ENCODE peak calls at places on chromosomes 11 and 22, in five cellular contexts. F is fibroblast of the aortic adventitia, G is heart left ventricle, V is AG04450, K is heart right ventricle. P is an unnamed sample.
A peak's percentile ranks its signal among the peaks of the same experiment; 100 is the strongest.

GRCh38 chr22:31082606-31083376 is 1.7 kb downstream of the SMTN start:
- DNase-seq in K (peak; percentile 79), F (peak; percentile 75), V (no peak), G (peak; percentile 85), P (peak; percentile 77)

GRCh38 chr11:56910046-56910753 is 78.5 kb upstream of the OR5AK2 start:
- DNase-seq in K (no peak), F (no peak), V (no peak), G (no peak), P (no peak)

GRCh38 chr11:74570266-74571061 is 21.9 kb upstream of the POLD3 start:
- DNase-seq in G (no peak), F (peak; percentile 60), K (no peak), V (no peak), P (peak; percentile 52)

GRCh38 chr22:46088541-46089311 is 61.6 kb upstream of the PPARA start:
- DNase-seq in G (peak; percentile 76), K (peak; percentile 60), F (peak; percentile 85), V (no peak), P (peak; percentile 80)

GRCh38 chr22:42662114-42663021 is 13.2 kb upstream of the CYB5R3 start:
- DNase-seq in F (peak; percentile 69), V (no peak), G (peak; percentile 92), K (peak; percentile 91), P (peak; percentile 61)

GRCh38 chr22:31748490-31748889 is 1.4 kb downstream of the PRR14L start:
- DNase-seq in G (no peak), K (no peak), V (no peak), F (no peak), P (peak; percentile 28)

GRCh38 chr11:111549869-111550203 is 9.3 kb downstream of the LAYN start:
- DNase-seq in G (no peak), K (no peak), F (no peak), V (no peak), P (no peak)

GRCh38 chr11:107741044-107741823 is 29.4 kb upstream of the SLN start:
- DNase-seq in F (peak; percentile 45), G (no peak), V (peak; percentile 13), K (no peak), P (peak; percentile 42)

GRCh38 chr11:44510372-44510771 is 55.1 kb upstream of the CD82 start:
- DNase-seq in G (no peak), K (no peak), V (no peak), F (no peak), P (no peak)

GRCh38 chr22:45996241-45997076 is 19.5 kb upstream of the WNT7B start:
- DNase-seq in G (peak; percentile 90), F (peak; percentile 55), V (no peak), K (peak; percentile 76), P (peak; percentile 71)

GRCh38 chr22:31474743-31475142 is 14.9 kb downstream of the EIF4ENIF1 start:
- DNase-seq in F (peak; percentile 72), V (peak; percentile 58), K (no peak), G (no peak), P (peak; percentile 65)

GRCh38 chr22:30221121-30221992 is 25.2 kb downstream of the LIF start:
- DNase-seq in K (no peak), F (no peak), V (no peak), G (peak; percentile 49), P (no peak)

GRCh38 chr11:19323502-19323901 is 82.8 kb upstream of the E2F8 start:
- DNase-seq in G (no peak), F (no peak), V (no peak), K (no peak), P (peak; percentile 25)
- TF ChIP-seq CTCF in G (no peak), F (peak; percentile 24), V (peak; percentile 33), K (no peak), P (peak; percentile 32)

GRCh38 chr22:43829448-43829821 is 17.3 kb upstream of the EFCAB6 start:
- DNase-seq in F (no peak), V (no peak), K (peak; percentile 52), G (no peak), P (no peak)

GRCh38 chr22:43829904-43830851 is 18.1 kb upstream of the EFCAB6 start:
- DNase-seq in G (peak; percentile 80), K (peak; percentile 86), V (no peak), F (peak; percentile 80), P (peak; percentile 69)

GRCh38 chr22:43827926-43828710 is 16.0 kb upstream of the EFCAB6 start:
- DNase-seq in V (no peak), G (no peak), F (no peak), K (no peak), P (no peak)

GRCh38 chr22:43827336-43827735 is 15.2 kb upstream of the EFCAB6 start:
- DNase-seq in F (no peak), K (no peak), V (no peak), G (no peak), P (no peak)

GRCh38 chr22:43828711-43829447 is 16.8 kb upstream of the EFCAB6 start:
- DNase-seq in V (no peak), F (peak; percentile 94), G (peak; percentile 87), K (peak; percentile 87), P (peak; percentile 87)
- H3K4me3 ChIP-seq in V (no peak overlapping the region), F (no peak overlapping the region), G (no peak overlapping the region), K (no peak overlapping the region), P (no peak overlapping the region)

GRCh38 chr11:102061276-102061675 is 14.0 kb downstream of the CFAP300 start:
- DNase-seq in G (no peak), F (peak; percentile 6), V (no peak), K (no peak), P (no peak)
- TF ChIP-seq CTCF in G (no peak), F (peak; percentile 29), V (peak; percentile 60), K (no peak), P (peak; percentile 14)

DNA sequence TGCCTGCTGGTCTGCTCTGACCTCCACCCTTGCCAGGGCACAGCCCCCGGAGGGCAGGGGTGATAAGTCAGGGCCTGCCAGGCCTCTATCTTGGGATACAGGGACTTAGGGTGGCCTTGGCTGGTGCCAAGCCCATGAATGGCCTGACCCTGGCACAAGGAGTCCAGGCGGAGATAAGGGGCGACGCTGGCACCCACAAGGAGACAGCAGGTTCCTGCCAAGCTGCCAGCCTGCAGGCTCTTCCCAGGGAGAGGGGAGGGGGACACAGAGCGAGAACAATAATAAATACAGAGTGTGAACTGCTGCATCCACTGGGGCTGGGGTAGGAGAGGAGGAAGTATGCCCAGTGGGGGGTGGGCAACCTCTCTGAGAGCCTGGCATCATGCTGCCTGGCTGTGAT is 978 bp downstream of the CSDC2 start:
- DNase-seq in G (peak; percentile 79), F (no peak), K (peak; percentile 71), V (no peak), P (no peak)
- H3K4me3 ChIP-seq in G (peak overlapping the region; percentile 74), F (peak overlapping the region; percentile 72), K (peak overlapping the region; percentile 47), V (peak overlapping the region; percentile 84), P (no peak overlapping the region)

GRCh38 chr11:99325807-99326206 is 305.1 kb downstream of the CNTN5 start:
- DNase-seq in G (no peak), F (peak; percentile 57), K (no peak), V (peak; percentile 27), P (peak; percentile 90)
- TF ChIP-seq CTCF in G (no peak), F (no peak), K (no peak), V (no peak), P (no peak)

GRCh38 chr22:39593061-39593930 is 22.7 kb downstream of the CACNA1I start:
- DNase-seq in K (no peak), V (no peak), G (no peak), F (no peak), P (peak; percentile 12)
- H3K4me3 ChIP-seq in K (no peak overlapping the region), V (no peak overlapping the region), G (no peak overlapping the region), F (no peak overlapping the region), P (no peak overlapping the region)

GRCh38 chr11:1917523-1918435 is 1.7 kb upstream of the TNNT3 start:
- DNase-seq in F (no peak), V (no peak), G (peak; percentile 79), K (peak; percentile 69), P (no peak)

GRCh38 chr11:1920128-1920908 is 815 bp downstream of the TNNT3 start:
- DNase-seq in F (no peak), V (no peak), K (no peak), G (no peak), P (no peak)

GRCh38 chr11:1919428-1920127 is at the start of gene TNNT3:
- DNase-seq in K (no peak), F (no peak), G (peak; percentile 63), V (no peak), P (no peak)

GRCh38 chr11:1916986-1917522 is 2.4 kb upstream of the TNNT3 start:
- DNase-seq in G (peak; percentile 67), F (no peak), V (no peak), K (no peak), P (no peak)

GRCh38 chr11:1918436-1919315 is 827 bp upstream of the TNNT3 start:
- DNase-seq in G (peak; percentile 63), V (no peak), F (no peak), K (no peak), P (no peak)
- TF ChIP-seq CTCF in G (no peak), V (no peak), F (no peak), K (no peak), P (no peak)

DNA sequence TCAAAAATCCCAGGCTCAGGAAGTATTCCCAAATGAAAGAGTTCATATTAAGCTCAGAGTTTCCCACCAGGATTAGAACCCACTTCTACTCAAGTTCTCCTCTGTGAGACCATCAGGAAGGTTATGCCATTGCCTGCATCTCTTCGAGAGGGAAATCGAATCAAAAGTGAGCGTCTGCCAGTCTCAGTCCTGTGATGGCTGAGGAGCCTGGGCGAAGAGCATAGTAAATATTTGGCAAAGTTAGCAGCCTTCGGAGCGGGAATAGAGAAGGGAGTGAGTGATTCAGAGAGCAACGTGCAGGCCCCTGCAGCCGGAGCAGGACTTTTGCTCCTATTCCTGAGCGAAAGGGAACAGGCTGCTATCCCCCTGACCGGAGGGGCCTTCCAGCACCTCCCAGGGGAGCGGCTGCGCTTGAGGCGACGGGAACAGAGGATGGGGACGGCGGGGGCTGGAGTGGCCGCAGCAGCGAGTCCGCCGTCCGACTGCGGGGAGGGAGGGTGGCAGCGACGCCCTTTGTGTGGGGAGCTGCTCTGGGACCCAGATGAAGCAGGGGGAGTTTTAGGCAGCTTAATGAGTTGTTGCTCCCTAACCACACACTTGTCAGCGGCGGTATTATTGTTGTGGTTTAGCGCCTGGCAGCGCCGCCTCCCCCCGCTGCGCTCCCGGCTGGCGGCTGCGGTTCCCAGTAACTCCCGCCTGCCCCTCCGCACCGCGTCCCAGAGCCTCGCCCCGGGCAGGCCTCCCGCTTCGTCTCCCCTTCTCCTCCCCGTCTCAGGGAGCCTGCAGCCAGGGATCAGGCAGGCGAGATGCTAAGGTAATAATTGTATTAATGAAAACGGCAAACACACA is 21.7 kb upstream of the NRGN start:
- DNase-seq in V (no peak), K (peak; percentile 71), G (peak; percentile 81), F (peak; percentile 41), P (peak; percentile 29)
- H3K4me3 ChIP-seq in V (peak overlapping the region; percentile 52), K (peak overlapping the region; percentile 53), G (peak overlapping the region; percentile 57), F (peak overlapping the region; percentile 54), P (peak overlapping the region; percentile 32)

P was measured in fibroblast of mammary gland.